ENCODE peak calls at places on chromosomes 6 and 20, in six cellular contexts. T, B, H, G, X and S are unnamed samples.

GRCh38 chr6:148563066-148563465 is 183.8 kb upstream of the UST start:
- DNase-seq in T (no peak), B (no peak), H (no peak), G (no peak), X (no peak), S (no peak)

GRCh38 chr6:165767228-165767627 is 104.2 kb upstream of the PDE10A start:
- DNase-seq in T (no peak), B (no peak), H (no peak), G (peak), X (no peak), S (no peak)

GRCh38 chr20:1396264-1396663 is 3.4 kb upstream of the FKBP1A start:
- DNase-seq in T (no peak), B (no peak), H (no peak), G (no peak), X (no peak), S (no peak)

GRCh38 chr6:32212076-32212760 is 11.6 kb downstream of the NOTCH4 start:
- DNase-seq in T (no peak), B (no peak), H (no peak), G (no peak), X (no peak), S (no peak)

GRCh38 chr6:26204332-26205160 is 117.3 kb downstream of the HFE start:
- DNase-seq in T (peak), B (peak), H (peak), G (peak), X (peak), S (peak)

GRCh38 chr20:11901127-11901526 is 16.6 kb upstream of the BTBD3 start:
- DNase-seq in T (no peak), B (no peak), H (no peak), G (peak), X (no peak), S (no peak)

GRCh38 chr20:17557675-17558006 is 12.2 kb upstream of the DSTN start:
- DNase-seq in T (no peak), B (peak), H (no peak), G (peak), X (no peak), S (no peak)

GRCh38 chr6:144712541-144712940 is 427.4 kb downstream of the UTRN start:
- DNase-seq in T (no peak), B (no peak), H (no peak), G (peak), X (no peak), S (no peak)

GRCh38 chr20:21421601-21422236 is 24.4 kb upstream of the NKX2-4 start:
- DNase-seq in T (no peak), B (no peak), H (no peak), G (no peak), X (no peak), S (no peak)
- TF ChIP-seq CTCF in T (no peak), B (no peak), H (no peak), G (no peak), X (no peak), S (no peak)

GRCh38 chr20:63453029-63453523 is 19.4 kb downstream of the KCNQ2 start:
- DNase-seq in T (no peak), B (no peak), H (no peak), G (peak), X (peak), S (no peak)
- TF ChIP-seq CTCF in T (no peak), B (no peak), H (no peak), G (peak), X (no peak), S (no peak)

DNA sequence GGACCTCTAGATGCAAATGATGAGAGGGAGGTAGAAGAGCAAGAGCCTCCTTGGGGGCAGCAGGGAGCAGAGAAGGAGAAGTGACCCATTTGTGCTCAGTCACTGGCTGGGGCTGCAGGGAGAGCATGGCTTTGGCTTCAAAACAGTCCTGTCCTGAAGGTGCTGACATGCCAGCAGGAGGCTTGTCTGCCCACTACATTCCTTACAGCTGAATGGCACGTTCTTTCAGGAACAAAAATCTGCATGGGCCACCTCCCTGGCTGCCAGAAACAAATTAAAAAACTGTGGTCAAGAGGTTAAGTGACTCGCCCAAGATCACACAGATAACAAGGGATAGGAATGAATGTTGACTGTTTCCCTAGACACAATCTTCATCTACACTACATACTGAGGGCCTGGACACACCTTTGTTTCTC is 188.8 kb downstream of the HIVEP2 start:
- DNase-seq in T (no peak), B (no peak), H (no peak), G (peak), X (no peak), S (no peak)
- TF ChIP-seq CTCF in T (no peak), B (no peak), H (no peak), G (peak), X (no peak), S (no peak)

GRCh38 chr20:33394718-33395117 is 6.6 kb downstream of the CDK5RAP1 start:
- DNase-seq in T (no peak), B (no peak), H (no peak), G (no peak), X (no peak), S (no peak)
- TF ChIP-seq CTCF in T (no peak), B (no peak), H (no peak), G (no peak), X (peak), S (no peak)

GRCh38 chr6:121161881-121162280 is 172.4 kb downstream of the TBC1D32 start:
- DNase-seq in T (no peak), B (no peak), H (no peak), G (no peak), X (no peak), S (no peak)
- TF ChIP-seq CTCF in T (no peak), B (no peak), H (no peak), G (no peak), X (no peak), S (no peak)

DNA sequence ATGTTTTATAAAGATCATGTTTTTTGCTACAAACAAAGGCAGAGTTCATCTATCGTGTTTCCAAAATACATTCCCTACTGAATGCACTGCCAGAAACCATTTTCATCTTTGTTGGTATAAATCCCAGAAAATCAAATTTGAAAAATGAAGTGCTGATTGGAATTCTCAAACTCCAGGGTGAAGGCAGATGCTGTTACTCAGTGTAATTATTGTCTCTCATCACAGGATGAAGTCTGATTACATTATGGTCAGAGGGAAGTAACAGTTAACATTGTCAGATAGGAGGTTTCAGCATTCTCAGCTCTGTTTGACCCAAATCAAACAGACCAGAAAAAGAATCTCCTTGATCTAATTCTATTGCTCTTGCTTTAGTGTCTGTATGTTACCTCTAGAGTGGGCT is 198.4 kb upstream of the KCNK16 start:
- DNase-seq in T (no peak), B (no peak), H (no peak), G (no peak), X (no peak), S (no peak)
- TF ChIP-seq CTCF in T (no peak), B (no peak), H (no peak), G (no peak), X (no peak), S (no peak)